ENCODE peak calls at places on chromosomes 13 and 19, in nine cellular contexts. One of them, this sample, is unnamed.

GRCh38 chr19:10402441-10403038 is 802 bp downstream of the CDC37 start:
- DNase-seq in RWPE1: no peak
- DNase-seq in WERI-Rb-1: no peak
- DNase-seq in tibial artery: no peak
- DNase-seq in H9: no peak
- DNase-seq in HL-60: no peak
- DNase-seq in SK-N-SH: peak; percentile 76
- DNase-seq in left ventricle myocardium inferior: peak; percentile 48
- DNase-seq in endothelial cell of umbilical vein: peak; percentile 65
- DNase-seq in this sample: peak; percentile 64

GRCh38 chr13:43268632-43269031 is 245.2 kb downstream of the DNAJC15 start:
- DNase-seq in SK-N-SH: no peak
- DNase-seq in WERI-Rb-1: no peak
- DNase-seq in left ventricle myocardium inferior: no peak
- DNase-seq in RWPE1: no peak
- DNase-seq in HL-60: no peak
- DNase-seq in H9: no peak
- DNase-seq in tibial artery: no peak
- DNase-seq in endothelial cell of umbilical vein: no peak
- DNase-seq in this sample: no peak

GRCh38 chr13:104553156-104553555 is 1486.9 kb upstream of the SLC10A2 start:
- DNase-seq in SK-N-SH: no peak
- DNase-seq in HL-60: no peak
- DNase-seq in RWPE1: no peak
- DNase-seq in tibial artery: no peak
- DNase-seq in endothelial cell of umbilical vein: peak; percentile 76
- DNase-seq in left ventricle myocardium inferior: no peak
- DNase-seq in WERI-Rb-1: no peak
- DNase-seq in H9: no peak
- DNase-seq in this sample: no peak

GRCh38 chr13:39273953-39274352 is 235.7 kb downstream of the NHLRC3 start:
- DNase-seq in endothelial cell of umbilical vein: peak; percentile 17
- DNase-seq in SK-N-SH: no peak
- DNase-seq in H9: peak; percentile 38
- DNase-seq in RWPE1: peak; percentile 4
- DNase-seq in WERI-Rb-1: peak; percentile 20
- DNase-seq in left ventricle myocardium inferior: no peak
- DNase-seq in HL-60: no peak
- DNase-seq in tibial artery: no peak
- DNase-seq in this sample: no peak

GRCh38 chr13:50766043-50766442 is 77.4 kb downstream of the DLEU7 start:
- DNase-seq in SK-N-SH: no peak
- DNase-seq in WERI-Rb-1: no peak
- DNase-seq in left ventricle myocardium inferior: no peak
- DNase-seq in endothelial cell of umbilical vein: no peak
- DNase-seq in tibial artery: no peak
- DNase-seq in RWPE1: no peak
- DNase-seq in H9: no peak
- DNase-seq in HL-60: no peak
- DNase-seq in this sample: no peak

GRCh38 chr13:104993708-104994107 is 1541.8 kb downstream of the EFNB2 start:
- DNase-seq in SK-N-SH: no peak
- DNase-seq in left ventricle myocardium inferior: no peak
- DNase-seq in H9: peak; percentile 24
- DNase-seq in HL-60: no peak
- DNase-seq in RWPE1: no peak
- DNase-seq in tibial artery: no peak
- DNase-seq in endothelial cell of umbilical vein: no peak
- DNase-seq in WERI-Rb-1: peak; percentile 16
- DNase-seq in this sample: no peak

GRCh38 chr13:32669030-32669646 is 82.9 kb downstream of the PDS5B start:
- DNase-seq in HL-60: peak; percentile 33
- DNase-seq in WERI-Rb-1: no peak
- DNase-seq in RWPE1: peak; percentile 11
- DNase-seq in endothelial cell of umbilical vein: peak; percentile 61
- DNase-seq in SK-N-SH: peak; percentile 36
- DNase-seq in H9: no peak
- DNase-seq in left ventricle myocardium inferior: no peak
- DNase-seq in tibial artery: no peak
- DNase-seq in this sample: no peak

GRCh38 chr13:79805317-79805716 is 324.4 kb downstream of the NDFIP2 start:
- DNase-seq in WERI-Rb-1: peak; percentile 7
- DNase-seq in tibial artery: no peak
- DNase-seq in RWPE1: no peak
- DNase-seq in HL-60: no peak
- DNase-seq in left ventricle myocardium inferior: no peak
- DNase-seq in H9: no peak
- DNase-seq in SK-N-SH: no peak
- DNase-seq in endothelial cell of umbilical vein: no peak
- DNase-seq in this sample: no peak

GRCh38 chr19:22619371-22619770 is 14.8 kb upstream of the ZNF492 start:
- DNase-seq in RWPE1: no peak
- DNase-seq in tibial artery: no peak
- DNase-seq in WERI-Rb-1: no peak
- DNase-seq in H9: no peak
- DNase-seq in SK-N-SH: no peak
- DNase-seq in HL-60: no peak
- DNase-seq in left ventricle myocardium inferior: no peak
- DNase-seq in endothelial cell of umbilical vein: no peak
- DNase-seq in this sample: no peak

GRCh38 chr19:33300016-33300981 is 2.0 kb downstream of the CEBPA start:
- DNase-seq in endothelial cell of umbilical vein: no peak
- DNase-seq in H9: no peak
- DNase-seq in WERI-Rb-1: no peak
- DNase-seq in tibial artery: no peak
- DNase-seq in HL-60: no peak
- DNase-seq in left ventricle myocardium inferior: no peak
- DNase-seq in RWPE1: no peak
- DNase-seq in SK-N-SH: peak; percentile 32
- DNase-seq in this sample: no peak

GRCh38 chr13:29969286-29969685 is 118.9 kb upstream of the UBL3 start:
- DNase-seq in SK-N-SH: no peak
- DNase-seq in WERI-Rb-1: no peak
- DNase-seq in tibial artery: no peak
- DNase-seq in H9: no peak
- DNase-seq in HL-60: no peak
- DNase-seq in left ventricle myocardium inferior: no peak
- DNase-seq in endothelial cell of umbilical vein: no peak
- DNase-seq in RWPE1: no peak
- DNase-seq in this sample: no peak

GRCh38 chr19:51339313-51339686 is 2.6 kb downstream of the VSIG10L start:
- DNase-seq in left ventricle myocardium inferior: no peak
- DNase-seq in HL-60: no peak
- DNase-seq in SK-N-SH: no peak
- DNase-seq in tibial artery: no peak
- DNase-seq in WERI-Rb-1: no peak
- DNase-seq in endothelial cell of umbilical vein: no peak
- DNase-seq in RWPE1: peak; percentile 28
- DNase-seq in H9: peak; percentile 87
- DNase-seq in this sample: no peak

GRCh38 chr19:14127929-14128509 is 8.4 kb downstream of the ASF1B start:
- DNase-seq in HL-60: no peak
- DNase-seq in endothelial cell of umbilical vein: no peak
- DNase-seq in H9: no peak
- DNase-seq in tibial artery: no peak
- DNase-seq in RWPE1: no peak
- DNase-seq in WERI-Rb-1: no peak
- DNase-seq in SK-N-SH: no peak
- DNase-seq in left ventricle myocardium inferior: no peak
- DNase-seq in this sample: peak; percentile 57

DNA sequence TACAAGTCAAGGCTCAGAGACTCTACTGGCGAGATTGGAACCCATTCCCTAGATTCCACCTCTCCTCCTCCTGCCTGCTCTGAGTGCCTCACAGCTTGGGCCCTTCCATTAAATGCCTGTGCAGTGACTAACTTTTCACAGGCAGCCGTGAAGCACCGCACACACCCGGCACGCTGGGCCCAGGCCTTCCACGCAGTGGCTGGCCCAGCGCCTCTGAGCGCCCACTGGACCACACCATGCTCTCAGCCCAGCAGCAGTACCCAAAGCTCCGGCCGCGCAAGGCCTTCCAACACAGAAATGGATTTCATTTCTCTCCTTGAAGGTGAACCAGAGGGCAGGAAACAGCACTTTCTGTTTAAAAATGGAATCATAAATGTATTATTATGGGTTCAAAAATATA is 26.0 kb downstream of the RAB20 start:
- DNase-seq in WERI-Rb-1: no peak
- DNase-seq in left ventricle myocardium inferior: no peak
- DNase-seq in HL-60: no peak
- DNase-seq in RWPE1: no peak
- DNase-seq in tibial artery: no peak
- DNase-seq in SK-N-SH: no peak
- DNase-seq in endothelial cell of umbilical vein: no peak
- DNase-seq in H9: no peak
- DNase-seq in this sample: no peak
- H3K27ac ChIP-seq in WERI-Rb-1: no peak overlapping the region
- H3K27ac ChIP-seq in left ventricle myocardium inferior: peak overlapping the region; percentile 30
- H3K27ac ChIP-seq in HL-60: no peak overlapping the region
- H3K27ac ChIP-seq in RWPE1: no peak overlapping the region
- H3K27ac ChIP-seq in tibial artery: peak overlapping the region; percentile 0
- H3K27ac ChIP-seq in SK-N-SH: no peak overlapping the region
- H3K27ac ChIP-seq in endothelial cell of umbilical vein: no peak overlapping the region
- H3K27ac ChIP-seq in H9: no peak overlapping the region
- H3K27ac ChIP-seq in this sample: no peak overlapping the region

GRCh38 chr13:60755380-60756163 is 358.6 kb downstream of the TDRD3 start:
- DNase-seq in SK-N-SH: no peak
- DNase-seq in tibial artery: no peak
- DNase-seq in RWPE1: no peak
- DNase-seq in WERI-Rb-1: no peak
- DNase-seq in HL-60: no peak
- DNase-seq in H9: peak; percentile 46
- DNase-seq in left ventricle myocardium inferior: no peak
- DNase-seq in endothelial cell of umbilical vein: peak; percentile 65
- DNase-seq in this sample: no peak
- TF ChIP-seq CTCF in SK-N-SH: no peak
- TF ChIP-seq CTCF in tibial artery: no peak
- TF ChIP-seq CTCF in RWPE1: no peak
- TF ChIP-seq CTCF in WERI-Rb-1: no peak
- TF ChIP-seq CTCF in HL-60: no peak
- TF ChIP-seq CTCF in H9: peak; percentile 61
- TF ChIP-seq CTCF in left ventricle myocardium inferior: no peak
- TF ChIP-seq CTCF in endothelial cell of umbilical vein: peak; percentile 38
- TF ChIP-seq CTCF in this sample: no peak

DNA sequence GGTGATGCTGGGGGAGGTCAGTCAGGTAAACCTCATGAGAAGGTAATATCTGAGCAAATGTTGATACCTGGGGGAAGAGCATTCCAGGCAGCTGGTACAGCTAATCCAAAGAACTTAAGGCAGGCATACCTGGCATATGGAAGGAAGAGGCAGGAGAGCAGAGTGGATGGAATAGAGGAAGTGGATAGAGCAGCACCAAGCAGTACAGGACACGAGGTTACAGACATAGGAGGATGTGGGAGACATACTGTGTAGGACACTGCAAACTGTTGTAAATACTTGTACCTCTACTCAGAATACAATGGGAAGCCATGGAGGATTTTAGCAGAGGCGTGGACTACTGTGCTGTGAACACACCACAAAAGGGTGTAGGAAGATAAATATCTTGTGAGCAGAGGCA is 238.2 kb downstream of the VWA8 start:
- DNase-seq in WERI-Rb-1: no peak
- DNase-seq in endothelial cell of umbilical vein: no peak
- DNase-seq in H9: no peak
- DNase-seq in tibial artery: no peak
- DNase-seq in RWPE1: no peak
- DNase-seq in left ventricle myocardium inferior: no peak
- DNase-seq in SK-N-SH: no peak
- DNase-seq in HL-60: no peak
- DNase-seq in this sample: no peak
- H3K27ac ChIP-seq in WERI-Rb-1: no peak overlapping the region
- H3K27ac ChIP-seq in endothelial cell of umbilical vein: no peak overlapping the region
- H3K27ac ChIP-seq in H9: no peak overlapping the region
- H3K27ac ChIP-seq in tibial artery: no peak overlapping the region
- H3K27ac ChIP-seq in RWPE1: no peak overlapping the region
- H3K27ac ChIP-seq in left ventricle myocardium inferior: no peak overlapping the region
- H3K27ac ChIP-seq in SK-N-SH: no peak overlapping the region
- H3K27ac ChIP-seq in HL-60: no peak overlapping the region
- H3K27ac ChIP-seq in this sample: no peak overlapping the region

GRCh38 chr19:17487240-17488121 is 17.2 kb downstream of the SLC27A1 start:
- DNase-seq in left ventricle myocardium inferior: no peak
- DNase-seq in SK-N-SH: peak; percentile 55
- DNase-seq in endothelial cell of umbilical vein: no peak
- DNase-seq in WERI-Rb-1: no peak
- DNase-seq in HL-60: no peak
- DNase-seq in RWPE1: no peak
- DNase-seq in H9: no peak
- DNase-seq in tibial artery: no peak
- DNase-seq in this sample: no peak

GRCh38 chr19:17489392-17490030 is 19.2 kb downstream of the SLC27A1 start:
- DNase-seq in left ventricle myocardium inferior: no peak
- DNase-seq in tibial artery: no peak
- DNase-seq in RWPE1: no peak
- DNase-seq in WERI-Rb-1: no peak
- DNase-seq in endothelial cell of umbilical vein: peak; percentile 40
- DNase-seq in H9: no peak
- DNase-seq in SK-N-SH: peak; percentile 1
- DNase-seq in HL-60: no peak
- DNase-seq in this sample: no peak

GRCh38 chr19:17490411-17490810 is 20.1 kb downstream of the SLC27A1 start:
- DNase-seq in RWPE1: no peak
- DNase-seq in SK-N-SH: no peak
- DNase-seq in H9: no peak
- DNase-seq in endothelial cell of umbilical vein: no peak
- DNase-seq in left ventricle myocardium inferior: no peak
- DNase-seq in tibial artery: no peak
- DNase-seq in WERI-Rb-1: no peak
- DNase-seq in HL-60: no peak
- DNase-seq in this sample: no peak

GRCh38 chr19:17486545-17486944 is 16.2 kb downstream of the SLC27A1 start:
- DNase-seq in RWPE1: no peak
- DNase-seq in left ventricle myocardium inferior: no peak
- DNase-seq in WERI-Rb-1: no peak
- DNase-seq in H9: no peak
- DNase-seq in endothelial cell of umbilical vein: no peak
- DNase-seq in SK-N-SH: no peak
- DNase-seq in tibial artery: no peak
- DNase-seq in HL-60: no peak
- DNase-seq in this sample: no peak

DNA sequence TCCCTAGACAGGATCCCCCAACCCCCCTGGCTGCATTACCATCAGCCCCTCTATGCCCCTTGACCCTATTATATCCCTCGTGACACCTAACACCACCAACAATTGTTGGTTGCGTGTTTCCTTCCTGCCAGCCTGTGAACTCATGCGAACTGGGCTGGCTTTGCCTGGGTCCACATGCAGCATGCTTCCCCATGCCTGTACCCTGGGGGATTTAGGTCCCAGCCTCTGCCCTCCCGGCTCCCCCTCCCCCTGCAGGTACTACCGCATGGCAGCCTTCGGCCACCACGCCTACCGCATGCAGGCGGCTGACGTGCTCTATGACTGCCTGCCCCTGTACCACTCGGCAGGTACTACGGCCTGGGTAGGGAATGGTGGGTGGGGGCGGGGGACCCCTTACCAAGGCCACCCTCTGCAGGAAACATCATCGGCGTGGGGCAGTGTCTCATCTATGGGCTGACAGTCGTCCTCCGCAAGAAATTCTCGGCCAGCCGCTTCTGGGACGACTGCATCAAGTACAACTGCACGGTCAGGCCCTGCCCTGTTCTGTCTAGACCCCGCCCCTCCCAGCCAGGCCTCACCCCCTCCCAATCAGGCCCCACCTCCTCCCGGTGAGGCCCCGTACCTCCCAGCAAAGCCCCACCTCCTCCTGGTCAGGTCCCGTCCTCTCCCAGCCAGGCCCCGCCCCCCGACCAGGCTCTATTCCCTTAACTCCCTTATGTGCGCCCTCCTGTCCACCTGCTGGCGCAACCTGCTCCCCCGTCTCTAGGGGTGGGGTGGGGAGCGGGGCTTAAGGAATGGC is 18.5 kb downstream of the SLC27A1 start:
- DNase-seq in SK-N-SH: peak; percentile 79
- DNase-seq in left ventricle myocardium inferior: peak; percentile 59
- DNase-seq in H9: peak; percentile 99
- DNase-seq in WERI-Rb-1: peak; percentile 82
- DNase-seq in HL-60: no peak
- DNase-seq in tibial artery: peak; percentile 45
- DNase-seq in RWPE1: peak; percentile 55
- DNase-seq in endothelial cell of umbilical vein: peak; percentile 82
- DNase-seq in this sample: no peak
- TF ChIP-seq CTCF in SK-N-SH: no peak
- TF ChIP-seq CTCF in left ventricle myocardium inferior: no peak
- TF ChIP-seq CTCF in H9: peak; percentile 79
- TF ChIP-seq CTCF in WERI-Rb-1: peak; percentile 3
- TF ChIP-seq CTCF in HL-60: no peak
- TF ChIP-seq CTCF in tibial artery: no peak
- TF ChIP-seq CTCF in RWPE1: no peak
- TF ChIP-seq CTCF in endothelial cell of umbilical vein: peak; percentile 46
- TF ChIP-seq CTCF in this sample: peak; percentile 8